ENCODE peak calls at places on chromosomes 11 and 22, in eight cellular contexts. J is HepG2, T is esophagus muscularis mucosa, S is stomach, G is K562, C is HCT116, I is spleen, M is GM12878. W is an unnamed sample.

GRCh38 chr11:104254347-104254746 is 90.4 kb upstream of the PDGFD start:
- DNase-seq in M (no peak), G (peak; percentile 14), T (no peak), J (peak; percentile 24), C (peak; percentile 46), S (peak; percentile 34), I (no peak), W (no peak)

GRCh38 chr22:31055322-31056159 is 25.6 kb upstream of the SMTN start:
- DNase-seq in M (no peak), T (peak; percentile 96), J (peak; percentile 98), C (no peak), I (no peak), G (no peak), S (peak; percentile 94), W (peak; percentile 82)

GRCh38 chr22:19568337-19569311 is 44.4 kb upstream of the CLDN5 start:
- DNase-seq in C (no peak), S (no peak), M (no peak), J (no peak), I (no peak), G (peak; percentile 33), T (no peak), W (no peak)

GRCh38 chr22:21044931-21045584 is 688 bp upstream of the LRRC74B start:
- DNase-seq in C (no peak), G (peak; percentile 73), S (no peak), I (peak; percentile 79), M (no peak), T (no peak), J (no peak), W (no peak)

GRCh38 chr11:72100009-72100408 is 3.1 kb downstream of the LAMTOR1 start:
- DNase-seq in I (no peak), C (no peak), J (no peak), S (no peak), G (no peak), T (no peak), M (no peak), W (no peak)

GRCh38 chr11:75103380-75104026 is 6.8 kb upstream of the OR2AT4 start:
- DNase-seq in T (no peak), C (no peak), G (peak; percentile 25), I (no peak), M (peak; percentile 50), J (no peak), S (no peak), W (no peak)

GRCh38 chr11:114156131-114156581 is 96.6 kb downstream of the ZBTB16 start:
- DNase-seq in J (no peak), C (no peak), M (no peak), I (no peak), T (no peak), S (no peak), G (no peak), W (no peak)

GRCh38 chr22:46149493-46149997 is 781 bp upstream of the PPARA start:
- DNase-seq in C (no peak), J (no peak), M (no peak), G (no peak), I (peak; percentile 89), T (no peak), S (peak; percentile 75), W (peak; percentile 79)

GRCh38 chr11:63998558-63999348 is 12.5 kb downstream of the OTUB1 start:
- DNase-seq in G (no peak), T (no peak), S (peak; percentile 65), C (no peak), I (peak; percentile 85), J (no peak), M (no peak), W (no peak)

GRCh38 chr11:107665016-107665415 is 46.8 kb downstream of the SLN start:
- DNase-seq in G (no peak), C (no peak), T (peak; percentile 45), M (no peak), I (no peak), J (no peak), S (no peak), W (no peak)
- TF ChIP-seq POLR2AphosphoS5 in G (no peak), C (no peak), T (no peak), M (no peak), I (no peak), J (no peak), S (no peak), W (no peak)

GRCh38 chr11:31943056-31943780 is 132.1 kb upstream of the PAX6 start:
- DNase-seq in T (peak; percentile 74), C (no peak), J (no peak), S (no peak), M (peak; percentile 74), I (no peak), G (no peak), W (no peak)
- TF ChIP-seq CTCF in T (no peak), C (no peak), J (no peak), S (no peak), M (no peak), I (no peak), G (no peak), W (no peak)

GRCh38 chr11:66842896-66843775 is at the start of gene RCE1:
- DNase-seq in I (peak; percentile 97), S (peak; percentile 91), G (peak; percentile 94), T (peak; percentile 97), C (peak; percentile 65), M (peak; percentile 37), J (peak; percentile 71), W (peak; percentile 91)
- TF ChIP-seq POLR2A in I (peak; percentile 76), S (peak; percentile 35), G (peak; percentile 91), T (peak; percentile 71), C (peak; percentile 57), M (peak; percentile 96), J (peak; percentile 92), W (peak; percentile 94)

GRCh38 chr11:98979212-98979611 is 41.5 kb upstream of the CNTN5 start:
- DNase-seq in I (no peak), S (no peak), J (no peak), T (no peak), G (no peak), C (no peak), M (no peak), W (no peak)
- TF ChIP-seq POLR2AphosphoS5 in I (no peak), S (no peak), J (no peak), T (no peak), G (no peak), C (no peak), M (no peak), W (no peak)

GRCh38 chr11:6475936-6476335 is 2.2 kb upstream of the TRIM3 start:
- DNase-seq in M (no peak), I (no peak), G (no peak), C (no peak), J (peak; percentile 41), S (peak; percentile 72), T (no peak), W (no peak)
- TF ChIP-seq CTCF in M (no peak), I (no peak), G (peak; percentile 32), C (no peak), J (peak; percentile 29), S (peak; percentile 16), T (no peak), W (no peak)

W was measured in transverse colon.